ENCODE peak calls at places on chromosome 11, in eight cellular contexts. M, I, W, E, S, D, O and G are unnamed samples.

GRCh38 chr11:5705688-5706087 is 16.1 kb downstream of the TRIM22 start:
- DNase-seq in M (no peak), I (no peak), W (no peak), E (no peak), S (no peak), D (no peak), O (no peak), G (no peak)

GRCh38 chr11:61158691-61159381 is 2.4 kb downstream of the VPS37C start:
- DNase-seq in M (peak), I (no peak), W (peak), E (no peak), S (no peak), D (no peak), O (no peak), G (peak)

GRCh38 chr11:119584193-119585037 is 144.6 kb downstream of the NECTIN1 start:
- DNase-seq in M (peak), I (peak), W (peak), E (no peak), S (peak), D (peak), O (no peak), G (no peak)

GRCh38 chr11:13958596-13958995 is 3.9 kb upstream of the SPON1 start:
- DNase-seq in M (peak), I (no peak), W (no peak), E (no peak), S (no peak), D (no peak), O (no peak), G (no peak)

GRCh38 chr11:75802913-75803820 is 11.8 kb upstream of the UVRAG start:
- DNase-seq in M (peak), I (peak), W (peak), E (peak), S (peak), D (peak), O (no peak), G (no peak)

GRCh38 chr11:114190630-114191029 is 105.6 kb upstream of the NNMT start:
- DNase-seq in M (no peak), I (no peak), W (no peak), E (no peak), S (no peak), D (no peak), O (no peak), G (no peak)

GRCh38 chr11:93494341-93494740 is 48.9 kb downstream of the SMCO4 start:
- DNase-seq in M (no peak), I (no peak), W (no peak), E (no peak), S (peak), D (no peak), O (no peak), G (no peak)

GRCh38 chr11:128548655-128549255 is 38.6 kb downstream of the ETS1 start:
- DNase-seq in M (peak), I (peak), W (peak), E (no peak), S (peak), D (peak), O (no peak), G (no peak)

GRCh38 chr11:330307-330693 is 9.6 kb upstream of the IFITM3 start:
- DNase-seq in M (no peak), I (no peak), W (no peak), E (no peak), S (no peak), D (no peak), O (no peak), G (no peak)

GRCh38 chr11:109612481-109612880 is 190.5 kb downstream of the C11orf87 start:
- DNase-seq in M (no peak), I (no peak), W (no peak), E (no peak), S (no peak), D (no peak), O (no peak), G (no peak)

GRCh38 chr11:123184531-123184930 is 10.5 kb downstream of the CLMP start:
- DNase-seq in M (no peak), I (no peak), W (no peak), E (no peak), S (no peak), D (no peak), O (no peak), G (no peak)

GRCh38 chr11:2383823-2384722 is 7.0 kb downstream of the CD81 start:
- DNase-seq in M (no peak), I (peak), W (no peak), E (no peak), S (peak), D (no peak), O (no peak), G (no peak)

GRCh38 chr11:122002926-122003325 is 113.1 kb downstream of the BLID start:
- DNase-seq in M (no peak), I (no peak), W (no peak), E (no peak), S (no peak), D (no peak), O (no peak), G (no peak)

GRCh38 chr11:98531576-98531975 is 489.2 kb upstream of the CNTN5 start:
- DNase-seq in M (no peak), I (no peak), W (no peak), E (no peak), S (no peak), D (no peak), O (no peak), G (no peak)

GRCh38 chr11:84890706-84891105 is 736.4 kb downstream of the DLG2 start:
- DNase-seq in M (peak), I (peak), W (no peak), E (no peak), S (no peak), D (peak), O (no peak), G (no peak)

GRCh38 chr11:60950933-60951610 is 904 bp downstream of the SLC15A3 start:
- DNase-seq in M (peak), I (no peak), W (peak), E (no peak), S (peak), D (no peak), O (no peak), G (no peak)

GRCh38 chr11:111541209-111542061 is 915 bp downstream of the LAYN start:
- DNase-seq in M (peak), I (peak), W (peak), E (peak), S (peak), D (peak), O (no peak), G (peak)

GRCh38 chr11:130827697-130828377 is 88.4 kb downstream of the SNX19 start:
- DNase-seq in M (peak), I (peak), W (peak), E (peak), S (peak), D (peak), O (no peak), G (no peak)

GRCh38 chr11:18802381-18803257 is 11.0 kb upstream of the PTPN5 start:
- DNase-seq in M (peak), I (no peak), W (peak), E (peak), S (peak), D (peak), O (no peak), G (peak)

GRCh38 chr11:30991802-30992512 is 377.6 kb downstream of the DCDC1 start:
- DNase-seq in M (no peak), I (no peak), W (no peak), E (no peak), S (no peak), D (no peak), O (no peak), G (no peak)

GRCh38 chr11:89321401-89321800 is 143.7 kb downstream of the TYR start:
- DNase-seq in M (no peak), I (no peak), W (peak), E (no peak), S (no peak), D (no peak), O (no peak), G (no peak)